ENCODE peak calls at places on chromosomes 4 and X, in ten cellular contexts. T is ovary, R is HepG2, H is prostate gland, D is NB4, S is A549, W is HCT116, E is tibial nerve, F is lower leg skin, L is K562. Q is an unnamed sample.

GRCh38 chr4:40576651-40577480 is 52.8 kb downstream of the RBM47 start:
- DNase-seq in E (peak), R (peak), H (peak), F (peak), D (peak), T (peak), S (peak), W (peak), L (peak), Q (peak)

GRCh38 chr4:41644288-41644914 is 104.1 kb downstream of the PHOX2B start:
- DNase-seq in E (peak), H (peak), S (peak), D (no peak), R (peak), T (peak), F (peak), W (no peak), L (peak), Q (no peak)

GRCh38 chr4:148574941-148575340 is 132.7 kb upstream of the NR3C2 start:
- DNase-seq in W (no peak), R (no peak), E (no peak), S (no peak), L (no peak), H (no peak), T (no peak), D (no peak), F (no peak), Q (no peak)

GRCh38 chrX:122777766-122778165 is 406.3 kb upstream of the GRIA3 start:
- DNase-seq in S (no peak), W (no peak), L (no peak), F (no peak), E (no peak), D (peak), H (no peak), R (no peak), T (no peak), Q (no peak)

GRCh38 chrX:22742174-22742573 is 257.6 kb upstream of the DDX53 start:
- DNase-seq in L (no peak), E (no peak), H (no peak), D (no peak), W (no peak), F (no peak), R (no peak), S (no peak), T (no peak), Q (no peak)

GRCh38 chrX:103254171-103254824 is 657 bp downstream of the TCEAL8 start:
- DNase-seq in S (peak), R (peak), D (peak), F (no peak), E (peak), L (peak), H (peak), T (peak), W (peak), Q (peak)

GRCh38 chrX:85569096-85569495 is 189.6 kb upstream of the POF1B start:
- DNase-seq in E (no peak), S (no peak), T (no peak), R (no peak), L (no peak), H (no peak), W (no peak), D (no peak), F (no peak), Q (no peak)

GRCh38 chrX:108171671-108172070 is 80.1 kb downstream of the ATG4A start:
- DNase-seq in W (no peak), S (no peak), D (no peak), E (no peak), R (no peak), F (no peak), H (no peak), L (no peak), T (no peak), Q (no peak)

GRCh38 chrX:118513120-118513899 is 17.7 kb downstream of the DOCK11 start:
- DNase-seq in W (no peak), H (no peak), F (peak), D (no peak), R (no peak), L (no peak), E (no peak), T (no peak), S (no peak), Q (no peak)

GRCh38 chrX:123425471-123425870 is 241.4 kb downstream of the GRIA3 start:
- DNase-seq in H (no peak), W (no peak), D (no peak), E (no peak), L (no peak), R (no peak), S (no peak), F (no peak), T (no peak), Q (no peak)

GRCh38 chr4:20255823-20256222 is 4.1 kb downstream of the SLIT2 start:
- DNase-seq in D (no peak), S (no peak), W (no peak), E (no peak), L (no peak), H (no peak), F (no peak), T (no peak), R (no peak), Q (no peak)

GRCh38 chr4:41200486-41201017 is 13.8 kb downstream of the APBB2 start:
- DNase-seq in L (no peak), D (no peak), R (no peak), F (no peak), S (no peak), H (no peak), W (no peak), T (no peak), E (no peak), Q (no peak)

GRCh38 chr4:87506974-87507701 is 22.0 kb downstream of the SPARCL1 start:
- DNase-seq in W (no peak), S (no peak), T (no peak), E (no peak), F (no peak), D (no peak), H (no peak), R (no peak), L (no peak), Q (no peak)

GRCh38 chr4:29970626-29971025 is 749.5 kb upstream of the PCDH7 start:
- DNase-seq in W (peak), S (peak), R (no peak), H (no peak), D (peak), E (no peak), L (no peak), F (no peak), T (no peak), Q (no peak)

GRCh38 chrX:104712515-104712914 is 146.5 kb downstream of the IL1RAPL2 start:
- DNase-seq in S (no peak), R (no peak), W (no peak), E (no peak), H (no peak), F (no peak), L (no peak), T (no peak), D (no peak), Q (no peak)

GRCh38 chrX:154378059-154378798 is 866 bp upstream of the EMD start:
- DNase-seq in T (peak), F (peak), W (no peak), H (no peak), E (no peak), D (no peak), L (peak), R (no peak), S (no peak), Q (no peak)

GRCh38 chr4:169582203-169582602 is 30.2 kb downstream of the NEK1 start:
- DNase-seq in F (no peak), T (no peak), H (no peak), D (no peak), R (no peak), S (no peak), E (no peak), L (no peak), W (no peak), Q (no peak)

GRCh38 chr4:98446499-98447375 is 185.6 kb downstream of the RAP1GDS1 start:
- DNase-seq in L (no peak), D (peak), R (no peak), H (no peak), S (no peak), W (no peak), T (no peak), E (no peak), F (no peak), Q (peak)

GRCh38 chr4:1261107-1261928 is 12.4 kb upstream of the CTBP1 start:
- DNase-seq in F (peak), E (no peak), R (no peak), H (no peak), S (no peak), T (no peak), L (no peak), W (no peak), D (no peak), Q (no peak)

GRCh38 chr4:40292313-40292759 is 42.8 kb upstream of the CHRNA9 start:
- DNase-seq in L (peak), F (peak), E (no peak), D (peak), R (no peak), W (no peak), S (peak), T (no peak), H (no peak), Q (no peak)

GRCh38 chr4:48688953-48689352 is 91.1 kb downstream of the FRYL start:
- DNase-seq in L (no peak), D (no peak), E (no peak), F (no peak), R (no peak), T (no peak), W (no peak), S (no peak), H (no peak), Q (no peak)

GRCh38 chrX:130109429-130110378 is 593 bp downstream of the ELF4 start:
- DNase-seq in R (no peak), W (no peak), T (peak), L (peak), S (peak), D (peak), H (no peak), F (no peak), E (no peak), Q (no peak)

GRCh38 chrX:132270699-132271098 is 51.5 kb upstream of the RAP2C start:
- DNase-seq in S (no peak), L (no peak), E (peak), R (no peak), F (peak), T (no peak), H (no peak), W (no peak), D (no peak), Q (no peak)

GRCh38 chr4:80029364-80029763 is 43.7 kb downstream of the ANTXR2 start:
- DNase-seq in R (no peak), E (no peak), D (no peak), H (no peak), W (no peak), L (no peak), F (no peak), T (no peak), S (no peak), Q (no peak)

GRCh38 chrX:39969826-39970569 is 127.8 kb downstream of the BCOR start:
- DNase-seq in E (no peak), R (no peak), T (no peak), S (no peak), D (no peak), W (no peak), L (no peak), F (no peak), H (no peak), Q (no peak)

GRCh38 chr4:34202154-34202553 is 2042.2 kb downstream of the ARAP2 start:
- DNase-seq in W (no peak), L (no peak), R (no peak), H (no peak), T (no peak), E (no peak), D (no peak), S (no peak), F (no peak), Q (no peak)

GRCh38 chr4:105895609-105896460 is 564 bp downstream of the NPNT start:
- DNase-seq in R (no peak), T (no peak), F (peak), S (no peak), L (no peak), D (no peak), W (no peak), H (peak), E (no peak), Q (no peak)

GRCh38 chr4:7554885-7555284 is 120.2 kb upstream of the PSAPL1 start:
- DNase-seq in T (no peak), L (no peak), H (no peak), S (no peak), R (peak), E (no peak), D (no peak), W (no peak), F (no peak), Q (no peak)

GRCh38 chrX:9906919-9907318 is 60.2 kb upstream of the CLDN34 start:
- DNase-seq in E (no peak), D (no peak), T (no peak), S (no peak), L (no peak), H (no peak), W (no peak), R (no peak), F (no peak), Q (no peak)

GRCh38 chrX:77174680-77175336 is 272.4 kb upstream of the FGF16 start:
- DNase-seq in S (no peak), W (no peak), R (no peak), T (no peak), L (no peak), F (no peak), E (no peak), H (no peak), D (no peak), Q (no peak)

GRCh38 chr4:15931451-15932210 is 6.9 kb downstream of the FGFBP1 start:
- DNase-seq in D (no peak), R (no peak), E (no peak), L (no peak), W (no peak), S (no peak), H (no peak), F (no peak), T (no peak), Q (no peak)

GRCh38 chrX:41827886-41828285 is 95.5 kb downstream of the CASK start:
- DNase-seq in W (no peak), R (no peak), D (no peak), S (no peak), F (no peak), L (no peak), T (no peak), H (no peak), E (no peak), Q (no peak)

GRCh38 chr4:117085185-117085701 is at the start of gene TRAM1L1:
- DNase-seq in F (peak), S (peak), E (no peak), T (peak), L (peak), H (peak), R (peak), D (no peak), W (no peak), Q (peak)

GRCh38 chr4:33974270-33974669 is 2270.0 kb downstream of the ARAP2 start:
- DNase-seq in S (no peak), R (no peak), H (no peak), F (no peak), L (no peak), T (no peak), E (no peak), W (no peak), D (no peak), Q (no peak)

GRCh38 chr4:127698789-127699200 is 31.4 kb upstream of the SLC25A31 start:
- DNase-seq in F (no peak), T (no peak), D (peak), R (no peak), W (peak), L (no peak), H (no peak), E (no peak), S (peak), Q (no peak)

GRCh38 chr4:85725727-85726170 is 250.8 kb downstream of the ARHGAP24 start:
- DNase-seq in E (no peak), D (peak), W (no peak), S (no peak), H (no peak), R (no peak), F (no peak), L (peak), T (peak), Q (no peak)

GRCh38 chr4:177879851-177880250 is 437.6 kb upstream of the AGA start:
- DNase-seq in S (peak), F (no peak), H (no peak), R (no peak), L (no peak), D (peak), T (no peak), W (peak), E (no peak), Q (no peak)

GRCh38 chr4:86508436-86508835 is 85.7 kb upstream of the PTPN13 start:
- DNase-seq in T (no peak), H (no peak), E (no peak), S (no peak), R (no peak), W (no peak), L (no peak), D (no peak), F (no peak), Q (no peak)

GRCh38 chr4:163967263-163967662 is 472.8 kb downstream of the TMA16 start:
- DNase-seq in L (no peak), D (no peak), W (no peak), R (no peak), S (no peak), H (no peak), T (no peak), F (no peak), E (no peak), Q (no peak)

GRCh38 chr4:13706130-13706529 is 78.6 kb upstream of the BOD1L1 start:
- DNase-seq in H (no peak), L (no peak), R (no peak), S (no peak), T (no peak), E (no peak), F (no peak), W (no peak), D (no peak), Q (peak)
- H3K4me3 ChIP-seq in H (no peak), L (no peak), R (no peak), S (no peak), T (no peak), E (no peak), F (no peak), W (no peak), D (no peak), Q (no peak)

GRCh38 chr4:109939153-109939552 is 26.5 kb downstream of the EGF start:
- DNase-seq in E (no peak), F (no peak), L (no peak), H (no peak), S (no peak), T (no peak), D (no peak), R (no peak), W (no peak), Q (no peak)

GRCh38 chr4:109945056-109945455 is 32.4 kb downstream of the EGF start:
- DNase-seq in E (no peak), T (no peak), S (peak), D (peak), H (no peak), W (no peak), R (peak), F (no peak), L (peak), Q (no peak)

GRCh38 chr4:109943745-109944144 is 31.1 kb downstream of the EGF start:
- DNase-seq in S (no peak), D (no peak), R (no peak), L (peak), F (no peak), H (no peak), W (no peak), T (no peak), E (no peak), Q (no peak)

GRCh38 chr4:109946120-109946519 is 33.4 kb downstream of the EGF start:
- DNase-seq in T (no peak), W (no peak), L (no peak), H (no peak), S (no peak), D (no peak), E (no peak), F (no peak), R (no peak), Q (no peak)

GRCh38 chr4:109942292-109942926 is 29.7 kb downstream of the EGF start:
- DNase-seq in L (no peak), T (no peak), H (no peak), R (no peak), S (no peak), F (no peak), E (no peak), D (no peak), W (no peak), Q (no peak)
- TF ChIP-seq POLR2A in L (no peak), T (no peak), H (no peak), R (no peak), S (no peak), F (no peak), E (no peak), D (no peak), W (no peak), Q (no peak)

GRCh38 chr4:123366144-123366748 is 30.3 kb upstream of the SPRY1 start:
- DNase-seq in R (no peak), D (no peak), E (no peak), T (no peak), H (no peak), W (no peak), S (no peak), F (no peak), L (peak), Q (no peak)
- H3K4me3 ChIP-seq in R (no peak), D (no peak), E (no peak), T (no peak), H (no peak), W (no peak), S (no peak), F (no peak), L (no peak), Q (no peak)

GRCh38 chr4:25860586-25861421 is 2.0 kb downstream of the SEL1L3 start:
- DNase-seq in R (no peak), E (no peak), D (peak), F (no peak), S (peak), L (peak), W (no peak), H (no peak), T (no peak), Q (no peak)

GRCh38 chr4:25859429-25860148 is 3.2 kb downstream of the SEL1L3 start:
- DNase-seq in H (no peak), E (no peak), R (no peak), S (no peak), L (no peak), D (peak), W (no peak), T (no peak), F (no peak), Q (no peak)

GRCh38 chr4:25862411-25863346 is at the start of gene SEL1L3:
- DNase-seq in W (no peak), F (peak), H (peak), D (peak), S (peak), R (no peak), E (no peak), T (peak), L (peak), Q (no peak)

GRCh38 chr4:25861951-25862410 is 807 bp downstream of the SEL1L3 start:
- DNase-seq in D (peak), H (peak), W (no peak), R (no peak), L (no peak), E (no peak), S (peak), T (no peak), F (no peak), Q (no peak)

DNA sequence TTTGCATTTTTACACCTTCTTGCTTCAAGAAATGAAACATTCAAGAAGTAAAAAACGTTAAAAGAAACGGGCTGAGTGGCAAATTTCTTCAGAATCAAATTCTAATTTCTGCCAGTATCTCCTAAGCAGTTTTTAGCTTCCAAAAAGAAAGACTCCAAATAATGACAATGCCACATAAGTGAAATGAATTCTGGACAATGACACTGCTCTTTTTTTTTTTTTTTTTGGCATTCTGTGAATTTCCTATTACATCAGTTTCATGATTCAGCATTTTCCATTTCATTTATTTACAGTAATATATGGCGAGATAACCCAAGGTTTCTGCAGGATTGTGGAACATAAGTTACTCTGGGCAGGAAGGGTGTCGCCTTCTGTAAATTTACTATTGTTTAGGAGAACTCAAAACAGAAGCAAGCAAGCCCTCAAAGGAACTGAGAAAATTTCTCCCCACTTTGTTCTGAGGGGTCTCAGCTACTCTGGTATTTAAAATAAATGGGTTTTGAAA is 1.3 kb downstream of the SEL1L3 start:
- DNase-seq in F (no peak), H (no peak), S (peak), R (no peak), T (no peak), E (no peak), L (peak), D (peak), W (no peak), Q (no peak)
- TF ChIP-seq POLR2A in F (no peak), H (no peak), S (no peak), R (no peak), T (no peak), E (no peak), L (peak), D (no peak), W (no peak), Q (no peak)

GRCh38 chr4:17578482-17578891 is 1.5 kb downstream of the LAP3 start:
- DNase-seq in S (no peak), H (no peak), D (peak), F (no peak), W (no peak), T (no peak), L (peak), E (peak), R (no peak), Q (no peak)
- H3K4me3 ChIP-seq in S (peak), H (peak), D (peak), F (peak), W (peak), T (peak), L (peak), E (peak), R (peak), Q (peak)

DNA sequence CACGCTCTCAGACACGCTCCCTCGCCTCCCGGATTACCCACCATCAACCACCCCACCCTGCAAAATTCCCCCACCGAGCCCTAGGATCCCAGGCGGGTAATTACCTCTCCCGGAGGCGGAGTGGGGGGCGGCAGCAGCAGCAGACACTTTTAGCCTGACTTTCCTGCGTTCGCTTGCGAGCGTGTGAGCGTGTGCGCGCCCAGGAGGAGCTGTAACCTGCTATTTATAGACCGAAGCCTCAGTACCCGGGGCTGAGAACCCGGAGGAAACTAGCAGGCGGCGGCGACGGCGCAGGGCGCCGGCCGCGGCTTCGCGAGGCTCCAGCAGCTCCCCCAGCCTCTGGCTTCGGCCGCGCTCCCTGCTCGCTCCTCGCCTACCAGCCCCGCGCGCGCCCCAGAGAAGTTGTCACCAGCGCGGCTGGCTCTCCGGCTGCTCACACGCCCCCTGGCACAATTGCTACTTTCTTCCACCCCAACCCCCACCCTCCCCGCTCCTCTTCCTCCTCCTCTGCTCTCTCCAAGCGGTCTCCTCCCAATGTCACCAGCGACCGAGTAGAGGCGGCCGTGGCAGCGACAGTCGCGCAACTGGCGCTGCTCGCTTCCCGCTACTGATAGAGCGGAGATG is at the start of gene INPP4B:
- DNase-seq in D (no peak), H (peak), S (peak), F (peak), R (no peak), L (no peak), T (peak), E (peak), W (peak), Q (no peak)
- TF ChIP-seq POLR2A in D (no peak), H (no peak), S (no peak), F (no peak), R (no peak), L (no peak), T (no peak), E (no peak), W (no peak), Q (no peak)

Q was measured in breast epithelium.